ENCODE peak calls at places on chromosomes 3 and 15, in eight cellular contexts. J is tibial nerve, P is A549, T is H1, L is transverse colon, W is upper lobe of left lung, U is SK-N-SH, B is sigmoid colon. E is an unnamed sample.

GRCh38 chr15:77825143-77825542 is 192.4 kb upstream of the LINGO1 start:
- DNase-seq in J (no peak), P (no peak), T (no peak), L (no peak), W (no peak), U (no peak), B (no peak), E (no peak)

GRCh38 chr15:31169558-31169957 is 68.0 kb upstream of the TRPM1 start:
- DNase-seq in J (no peak), P (no peak), T (no peak), L (no peak), W (no peak), U (no peak), B (no peak), E (no peak)

GRCh38 chr3:81920805-81921204 is 159.4 kb upstream of the GBE1 start:
- DNase-seq in J (no peak), P (no peak), T (no peak), L (no peak), W (no peak), U (peak), B (no peak), E (no peak)

GRCh38 chr3:135844381-135844780 is 121.1 kb upstream of the PPP2R3A start:
- DNase-seq in J (no peak), P (no peak), T (no peak), L (no peak), W (no peak), U (no peak), B (no peak), E (no peak)

GRCh38 chr3:146817705-146818104 is 212.6 kb upstream of the PLSCR5 start:
- DNase-seq in J (no peak), P (no peak), T (no peak), L (no peak), W (no peak), U (no peak), B (no peak), E (no peak)

GRCh38 chr15:65580287-65580686 is 30.6 kb downstream of the INTS14 start:
- DNase-seq in J (no peak), P (peak), T (no peak), L (no peak), W (no peak), U (peak), B (no peak), E (no peak)

GRCh38 chr15:36599824-36600365 is 20.5 kb downstream of the CDIN1 start:
- DNase-seq in J (no peak), P (no peak), T (no peak), L (no peak), W (no peak), U (no peak), B (no peak), E (no peak)

GRCh38 chr3:124664804-124665203 is 65.4 kb upstream of the UMPS start:
- DNase-seq in J (no peak), P (no peak), T (no peak), L (no peak), W (no peak), U (no peak), B (no peak), E (no peak)

GRCh38 chr3:23859012-23859743 is 53.4 kb downstream of the UBE2E1 start:
- DNase-seq in J (no peak), P (no peak), T (no peak), L (no peak), W (no peak), U (no peak), B (no peak), E (peak)

GRCh38 chr15:71596672-71597071 is 213.7 kb upstream of the NR2E3 start:
- DNase-seq in J (peak), P (no peak), T (no peak), L (peak), W (no peak), U (no peak), B (peak), E (peak)

GRCh38 chr3:8110966-8111798 is 390.4 kb upstream of the LMCD1 start:
- DNase-seq in J (peak), P (peak), T (peak), L (peak), W (no peak), U (peak), B (no peak), E (peak)

GRCh38 chr15:99176757-99177156 is 71.9 kb downstream of the SYNM start:
- DNase-seq in J (no peak), P (no peak), T (no peak), L (no peak), W (no peak), U (peak), B (no peak), E (no peak)

GRCh38 chr15:99976811-99977271 is 243.6 kb upstream of the LYSMD4 start:
- DNase-seq in J (no peak), P (no peak), T (no peak), L (no peak), W (no peak), U (no peak), B (no peak), E (no peak)

GRCh38 chr3:50121416-50122032 is 32.8 kb downstream of the RBM5 start:
- DNase-seq in J (peak), P (peak), T (peak), L (peak), W (no peak), U (peak), B (peak), E (peak)

DNA sequence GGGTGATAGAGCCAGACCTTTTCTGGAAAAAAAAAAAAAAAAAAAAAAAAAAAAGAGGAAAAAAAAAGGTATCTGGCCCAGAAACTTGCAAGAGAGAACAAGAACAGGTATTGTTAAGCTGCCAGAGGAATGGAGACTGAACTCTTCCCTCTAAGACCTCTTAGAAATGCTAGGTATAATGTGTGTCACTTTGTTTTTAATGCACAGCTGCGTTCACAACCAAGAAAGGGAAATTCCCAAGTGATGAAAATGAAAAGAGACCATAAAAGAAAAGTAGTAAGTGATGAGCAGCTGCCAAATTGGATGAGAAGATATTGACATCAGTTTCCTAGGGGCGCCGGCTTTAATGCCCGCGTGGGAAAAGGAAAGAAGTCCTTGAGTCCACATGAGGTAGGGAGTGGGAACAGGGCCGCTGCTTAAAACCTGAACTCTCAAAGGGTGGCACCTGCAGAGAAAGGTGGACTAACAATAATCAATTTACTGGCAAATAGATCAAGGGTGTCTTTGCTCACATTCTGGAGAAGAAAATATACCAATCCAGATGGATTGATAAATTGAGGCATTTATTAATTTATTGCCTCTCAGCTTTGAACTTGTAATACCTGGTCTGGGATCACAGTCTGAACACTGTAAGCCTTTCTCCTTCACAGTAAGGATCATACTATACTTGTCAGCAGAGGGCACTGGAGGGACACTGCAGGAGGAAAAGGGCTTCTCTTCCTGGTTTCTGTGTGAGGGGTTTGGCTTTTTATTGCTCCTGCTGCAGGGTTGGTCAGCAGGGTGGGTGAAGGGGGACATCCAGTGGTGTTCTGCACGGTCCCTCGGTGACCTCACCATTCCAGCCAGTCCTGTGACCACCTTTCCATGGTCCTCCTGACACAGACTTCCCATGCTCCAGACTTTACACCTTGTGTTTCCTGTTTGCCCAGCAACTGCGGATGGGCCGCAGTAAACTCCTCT is 131.6 kb downstream of the AQP9 start:
- DNase-seq in J (no peak), P (peak), T (no peak), L (peak), W (no peak), U (peak), B (no peak), E (no peak)
- H3K27ac ChIP-seq in J (no peak), P (peak), T (no peak), L (peak), W (no peak), U (no peak), B (no peak), E (no peak)

GRCh38 chr3:129699635-129700034 is 93.2 kb upstream of the PLXND1 start:
- DNase-seq in J (no peak), P (no peak), T (no peak), L (no peak), W (no peak), U (no peak), B (no peak), E (no peak)

GRCh38 chr3:129702934-129703712 is 96.6 kb upstream of the PLXND1 start:
- DNase-seq in J (no peak), P (no peak), T (no peak), L (no peak), W (no peak), U (no peak), B (no peak), E (no peak)

GRCh38 chr3:129699199-129699598 is 92.7 kb upstream of the PLXND1 start:
- DNase-seq in J (no peak), P (no peak), T (no peak), L (no peak), W (no peak), U (no peak), B (no peak), E (no peak)

GRCh38 chr3:129703913-129704312 is 97.4 kb upstream of the PLXND1 start:
- DNase-seq in J (no peak), P (no peak), T (no peak), L (no peak), W (no peak), U (no peak), B (no peak), E (no peak)

DNA sequence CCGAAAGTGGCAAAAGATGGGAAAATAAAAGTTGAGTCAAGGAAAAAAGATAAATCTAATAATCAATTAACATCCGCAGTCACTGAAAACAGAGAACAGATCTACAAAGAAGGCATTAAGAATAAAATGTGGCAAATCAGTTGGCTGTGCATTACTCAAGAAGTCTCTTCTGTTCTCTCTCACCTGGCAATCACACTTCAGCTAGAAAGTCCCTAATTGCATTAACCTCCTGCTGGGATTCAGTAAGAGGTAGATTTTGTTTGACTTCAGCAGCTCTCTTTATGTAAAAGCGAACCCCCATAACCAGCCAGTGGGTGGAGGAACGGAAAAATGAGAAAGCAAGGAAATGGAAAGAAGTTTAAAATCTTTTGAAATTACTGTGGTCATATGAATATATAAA is 94.7 kb upstream of the PLXND1 start:
- DNase-seq in J (no peak), P (no peak), T (no peak), L (no peak), W (no peak), U (no peak), B (no peak), E (no peak)
- TF ChIP-seq CTCF in J (no peak), P (no peak), T (no peak), L (no peak), W (no peak), U (no peak), B (no peak), E (no peak)

DNA sequence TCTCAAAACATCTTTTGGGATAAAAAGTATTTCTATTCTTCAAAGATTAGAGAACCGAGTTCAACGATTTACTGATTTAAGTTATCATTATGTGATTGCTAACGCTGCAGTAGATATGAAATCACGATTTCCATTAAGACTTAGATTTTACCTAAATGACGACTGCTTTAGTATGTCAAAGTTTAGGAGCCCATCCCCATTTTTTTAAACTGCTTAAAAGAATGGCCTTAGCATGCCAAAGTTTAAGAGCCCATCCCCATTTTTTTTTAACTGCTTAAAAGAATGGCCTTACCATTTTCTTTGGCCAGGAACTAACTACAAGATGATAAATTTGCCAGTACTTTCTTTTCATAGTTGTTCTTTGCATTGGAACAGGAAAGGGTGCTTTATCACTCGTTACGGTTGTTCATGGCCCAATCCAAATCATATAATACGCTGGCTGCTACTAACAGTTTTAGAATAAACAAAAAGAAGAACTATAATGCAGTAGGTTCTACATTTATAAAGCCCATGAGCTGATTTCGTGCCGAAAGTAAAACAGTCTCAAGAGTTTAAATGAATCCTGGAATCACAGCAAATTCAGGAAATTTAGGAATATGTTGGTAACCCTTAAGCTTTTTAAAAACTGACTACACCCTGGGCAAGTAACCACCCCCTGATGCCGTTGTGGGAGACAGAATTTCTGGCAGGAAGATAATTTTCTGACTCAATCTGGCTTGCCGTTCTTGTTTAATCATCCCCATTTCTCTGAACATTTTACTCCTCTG is 864 bp upstream of the TSC22D2 start:
- DNase-seq in J (no peak), P (no peak), T (no peak), L (peak), W (no peak), U (peak), B (no peak), E (peak)
- TF ChIP-seq EP300 in J (no peak), P (no peak), T (no peak), L (no peak), W (no peak), U (no peak), B (no peak), E (no peak)

GRCh38 chr3:64945171-64945684 is 257.4 kb upstream of the ADAMTS9 start:
- DNase-seq in J (no peak), P (no peak), T (peak), L (no peak), W (no peak), U (no peak), B (no peak), E (peak)
- H3K27ac ChIP-seq in J (peak), P (no peak), T (peak), L (peak), W (no peak), U (no peak), B (peak), E (no peak)

DNA sequence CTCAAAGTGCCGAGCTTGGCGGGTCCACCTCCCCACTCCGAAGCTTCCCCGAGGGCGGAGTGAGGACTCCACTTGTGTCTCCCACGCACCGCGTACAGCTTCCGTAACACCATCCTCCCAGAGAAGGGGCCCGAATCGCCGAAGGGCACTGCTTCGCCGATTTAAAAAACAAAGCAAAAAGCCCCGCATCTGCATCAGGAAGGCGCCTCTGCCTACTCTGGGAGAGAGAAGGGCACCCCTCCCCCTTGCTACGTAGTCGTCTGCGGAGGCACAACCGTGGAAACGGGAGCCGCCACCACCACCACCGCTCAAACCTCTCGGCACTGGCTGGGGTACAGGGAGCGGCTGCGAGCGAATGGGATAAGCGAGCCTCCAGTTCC is 492 bp downstream of the NCBP2 start:
- DNase-seq in J (no peak), P (peak), T (no peak), L (peak), W (no peak), U (no peak), B (no peak), E (no peak)
- TF ChIP-seq CTCF in J (no peak), P (no peak), T (no peak), L (no peak), W (no peak), U (no peak), B (no peak), E (no peak)

GRCh38 chr3:107199962-107200465 is 177.2 kb upstream of the CCDC54 start:
- DNase-seq in J (no peak), P (no peak), T (no peak), L (no peak), W (no peak), U (no peak), B (no peak), E (no peak)

GRCh38 chr3:107193114-107193513 is 184.1 kb upstream of the CCDC54 start:
- DNase-seq in J (no peak), P (no peak), T (no peak), L (no peak), W (no peak), U (no peak), B (no peak), E (no peak)

GRCh38 chr3:107204121-107204520 is 173.1 kb upstream of the CCDC54 start:
- DNase-seq in J (no peak), P (no peak), T (no peak), L (no peak), W (no peak), U (no peak), B (no peak), E (no peak)

GRCh38 chr3:107201146-107201545 is 176.1 kb upstream of the CCDC54 start:
- DNase-seq in J (no peak), P (no peak), T (no peak), L (no peak), W (no peak), U (no peak), B (no peak), E (no peak)

GRCh38 chr3:107198522-107199271 is 178.5 kb upstream of the CCDC54 start:
- DNase-seq in J (no peak), P (no peak), T (no peak), L (no peak), W (no peak), U (no peak), B (no peak), E (no peak)
- TF ChIP-seq EP300 in J (no peak), P (no peak), T (no peak), L (no peak), W (no peak), U (no peak), B (no peak), E (no peak)

DNA sequence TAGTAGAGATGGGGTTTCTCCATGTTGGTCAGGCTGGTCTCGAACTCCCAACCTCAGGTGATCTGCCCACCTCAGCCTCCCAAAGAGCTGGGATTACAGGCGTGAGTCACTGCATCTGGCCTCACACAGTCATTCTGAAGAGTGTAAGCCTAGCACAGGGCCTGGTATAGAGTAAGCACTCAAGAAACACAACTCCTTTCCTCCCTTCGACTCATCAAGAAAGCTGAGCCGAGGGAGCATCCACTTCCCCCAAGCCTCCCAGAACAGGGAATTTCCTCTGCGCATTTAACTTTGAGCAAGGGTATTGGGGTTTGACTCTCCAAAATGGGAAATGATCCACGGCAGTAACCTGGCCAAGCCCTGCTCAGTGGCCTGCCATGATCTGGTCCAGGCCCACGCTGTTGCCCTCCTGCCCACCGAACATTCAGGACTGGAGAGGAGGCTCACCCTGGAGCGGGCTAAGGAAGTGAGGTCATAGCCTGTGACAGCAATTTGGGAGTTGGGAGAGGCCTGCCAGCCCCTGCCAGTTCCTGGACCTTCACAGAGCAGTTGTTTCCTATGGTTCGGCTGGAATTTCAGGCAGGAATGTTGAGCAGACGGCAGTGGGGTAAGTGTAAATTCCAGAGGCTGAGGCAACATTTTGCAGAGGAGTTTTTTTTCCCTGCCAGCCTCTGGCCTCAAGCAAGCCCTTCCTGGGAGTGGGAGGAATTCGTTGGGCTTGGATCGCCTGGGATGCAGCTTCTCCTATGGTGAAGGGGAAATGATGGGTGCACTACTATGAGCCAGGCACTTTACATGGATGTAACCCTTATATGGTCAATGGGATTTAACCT is 21.2 kb upstream of the SMAD3 start:
- DNase-seq in J (no peak), P (no peak), T (peak), L (no peak), W (no peak), U (no peak), B (no peak), E (no peak)
- H3K27ac ChIP-seq in J (no peak), P (no peak), T (no peak), L (no peak), W (peak), U (peak), B (peak), E (no peak)

GRCh38 chr3:72049300-72049699 is 264.4 kb upstream of the PROK2 start:
- DNase-seq in J (no peak), P (no peak), T (no peak), L (no peak), W (no peak), U (no peak), B (no peak), E (no peak)
- TF ChIP-seq CTCF in J (no peak), P (no peak), T (no peak), L (no peak), W (no peak), U (no peak), B (no peak), E (no peak)

E was measured in ovary.